ENCODE peak calls at places on chromosomes 7 and 10, in ten cellular contexts. R is myocyte; J is Right ventricle myocardium superior; A is WTC11; Q is HTR-8/SVneo; O is substantia nigra; S is CD8-positive, alpha-beta memory T cell; F is stomach; V is GM12865; L is activated gamma-delta T cell treated with Interleukin-2 at 50 U/mL for 16 hours. I is an unnamed sample.

GRCh38 chr10:110336111-110336721 is 31.5 kb upstream of the SMNDC1 start:
- DNase-seq in R (peak; percentile 90), J (no peak), A (peak; percentile 38), Q (peak; percentile 58), O (no peak), S (no peak), F (no peak), V (no peak), L (no peak), I (no peak)

GRCh38 chr7:19749658-19750057 is 23.8 kb downstream of the TMEM196 start:
- DNase-seq in R (peak; percentile 33), J (no peak), A (no peak), Q (no peak), O (no peak), S (no peak), F (no peak), V (no peak), L (no peak), I (no peak)

GRCh38 chr7:156064921-156065386 is 252.7 kb upstream of the SHH start:
- DNase-seq in R (peak; percentile 1), J (no peak), A (no peak), Q (peak; percentile 5), O (no peak), S (no peak), F (no peak), V (no peak), L (no peak), I (no peak)

GRCh38 chr10:71666607-71667373 is 52.8 kb downstream of the C10orf105 start:
- DNase-seq in R (no peak), J (no peak), A (no peak), Q (no peak), O (no peak), S (no peak), F (no peak), V (peak; percentile 40), L (no peak), I (no peak)

GRCh38 chr7:151795168-151795754 is 81.7 kb downstream of the PRKAG2 start:
- DNase-seq in R (no peak), J (peak; percentile 39), A (peak; percentile 9), Q (no peak), O (no peak), S (peak; percentile 16), F (no peak), V (peak; percentile 79), L (no peak), I (no peak)

GRCh38 chr10:33982995-33983394 is 648.5 kb upstream of the NRP1 start:
- DNase-seq in R (no peak), J (no peak), A (no peak), Q (no peak), O (no peak), S (no peak), F (no peak), V (no peak), L (no peak), I (no peak)

GRCh38 chr10:86311176-86311575 is 55.4 kb downstream of the GRID1 start:
- DNase-seq in R (no peak), J (no peak), A (no peak), Q (no peak), O (no peak), S (no peak), F (no peak), V (no peak), L (no peak), I (no peak)

GRCh38 chr10:436013-436697 is 253.3 kb downstream of the DIP2C start:
- DNase-seq in R (no peak), J (no peak), A (peak; percentile 54), Q (no peak), O (no peak), S (no peak), F (no peak), V (no peak), L (no peak), I (no peak)

GRCh38 chr7:36506130-36506794 is 116.6 kb downstream of the ANLN start:
- DNase-seq in R (no peak), J (no peak), A (no peak), Q (no peak), O (no peak), S (no peak), F (no peak), V (no peak), L (no peak), I (no peak)

GRCh38 chr10:4291995-4292394 is 507.0 kb upstream of the KLF6 start:
- DNase-seq in R (no peak), J (peak; percentile 51), A (no peak), Q (no peak), O (no peak), S (no peak), F (no peak), V (no peak), L (no peak), I (peak; percentile 46)

GRCh38 chr10:130137077-130137448 is 872 bp downstream of the GLRX3 start:
- DNase-seq in R (peak; percentile 23), J (no peak), A (no peak), Q (no peak), O (no peak), S (no peak), F (no peak), V (peak; percentile 10), L (no peak), I (no peak)

GRCh38 chr10:110405401-110405800 is 92.3 kb upstream of the DUSP5 start:
- DNase-seq in R (no peak), J (no peak), A (no peak), Q (no peak), O (no peak), S (no peak), F (no peak), V (no peak), L (no peak), I (no peak)

GRCh38 chr10:4243651-4244050 is 458.6 kb upstream of the KLF6 start:
- DNase-seq in R (peak; percentile 91), J (no peak), A (no peak), Q (peak; percentile 45), O (no peak), S (no peak), F (no peak), V (no peak), L (no peak), I (no peak)

GRCh38 chr7:126535176-126535575 is 717.6 kb downstream of the GRM8 start:
- DNase-seq in R (peak; percentile 6), J (no peak), A (no peak), Q (no peak), O (no peak), S (no peak), F (no peak), V (no peak), L (no peak), I (no peak)

GRCh38 chr7:146961617-146962016 is 845.0 kb downstream of the CNTNAP2 start:
- DNase-seq in R (peak; percentile 81), J (no peak), A (no peak), Q (peak; percentile 3), O (no peak), S (no peak), F (no peak), V (no peak), L (no peak), I (no peak)

GRCh38 chr7:132446666-132447217 is 129.5 kb downstream of the PLXNA4 start:
- DNase-seq in R (no peak), J (no peak), A (no peak), Q (no peak), O (no peak), S (no peak), F (no peak), V (no peak), L (no peak), I (no peak)

GRCh38 chr10:127090135-127090534 is 106.3 kb downstream of the INSYN2A start:
- DNase-seq in R (no peak), J (no peak), A (no peak), Q (no peak), O (no peak), S (no peak), F (no peak), V (no peak), L (no peak), I (no peak)

GRCh38 chr7:6440381-6440780 is 7.4 kb downstream of the DAGLB start:
- DNase-seq in R (no peak), J (no peak), A (no peak), Q (no peak), O (no peak), S (no peak), F (no peak), V (no peak), L (no peak), I (no peak)

GRCh38 chr10:91785851-91786250 is 12.4 kb upstream of the TNKS2 start:
- DNase-seq in R (no peak), J (no peak), A (no peak), Q (no peak), O (no peak), S (no peak), F (no peak), V (no peak), L (no peak), I (no peak)

GRCh38 chr7:13198036-13198435 is 510.6 kb downstream of the ARL4A start:
- DNase-seq in R (no peak), J (no peak), A (no peak), Q (no peak), O (no peak), S (no peak), F (no peak), V (no peak), L (no peak), I (no peak)

GRCh38 chr10:119852822-119853221 is 19.8 kb downstream of the MCMBP start:
- DNase-seq in R (no peak), J (no peak), A (no peak), Q (no peak), O (no peak), S (no peak), F (no peak), V (no peak), L (no peak), I (no peak)

GRCh38 chr7:64884913-64885370 is 18.1 kb upstream of the ZNF273 start:
- DNase-seq in R (no peak), J (no peak), A (no peak), Q (no peak), O (no peak), S (no peak), F (peak; percentile 21), V (no peak), L (no peak), I (no peak)

GRCh38 chr10:99761395-99761794 is 21.0 kb upstream of the ABCC2 start:
- DNase-seq in R (peak; percentile 85), J (no peak), A (no peak), Q (no peak), O (no peak), S (no peak), F (no peak), V (no peak), L (no peak), I (no peak)

GRCh38 chr10:103781329-103782061 is 73.9 kb downstream of the SH3PXD2A start:
- DNase-seq in R (peak; percentile 82), J (no peak), A (no peak), Q (no peak), O (no peak), S (no peak), F (no peak), V (peak; percentile 36), L (no peak), I (no peak)

GRCh38 chr10:88245974-88246511 is 337.1 kb downstream of the RNLS start:
- DNase-seq in R (peak; percentile 61), J (no peak), A (no peak), Q (no peak), O (no peak), S (no peak), F (no peak), V (no peak), L (no peak), I (no peak)

GRCh38 chr10:7605565-7606295 is 61.0 kb downstream of the ITIH5 start:
- DNase-seq in R (no peak), J (no peak), A (no peak), Q (no peak), O (no peak), S (no peak), F (no peak), V (no peak), L (no peak), I (no peak)

GRCh38 chr7:39088730-39089129 is 111.0 kb downstream of the POU6F2 start:
- DNase-seq in R (no peak), J (no peak), A (no peak), Q (no peak), O (no peak), S (no peak), F (no peak), V (no peak), L (no peak), I (no peak)

GRCh38 chr7:79282882-79283602 is 170.4 kb downstream of the MAGI2 start:
- DNase-seq in R (no peak), J (no peak), A (no peak), Q (no peak), O (no peak), S (no peak), F (no peak), V (no peak), L (no peak), I (no peak)